ENCODE peak calls at places on chromosomes 12 and 14, in nine cellular contexts. B is GM12865; L is mucosa of descending colon; T is fibroblast of villous mesenchyme; U is HAP-1; X is CD8-positive, alpha-beta T cell; P is skeletal muscle cell; H is GM23248; O is coronary artery. D is an unnamed sample.

GRCh38 chr14:45112886-45113772 is 21.2 kb downstream of the FKBP3 start:
- DNase-seq in B (no peak), P (no peak), T (peak; percentile 40), O (no peak), L (no peak), X (no peak), U (no peak), H (peak; percentile 16), D (no peak)

GRCh38 chr14:54294802-54295201 is 102.0 kb upstream of the CDKN3 start:
- DNase-seq in H (no peak), P (no peak), B (no peak), O (no peak), U (no peak), T (no peak), L (no peak), X (no peak), D (no peak)

GRCh38 chr12:38385492-38385864 is 68.9 kb downstream of the ALG10B start:
- DNase-seq in L (no peak), X (no peak), T (no peak), U (no peak), H (no peak), O (no peak), P (no peak), B (no peak), D (no peak)

GRCh38 chr12:48110691-48111315 is 4.9 kb upstream of the SENP1 start:
- DNase-seq in B (no peak), L (no peak), O (no peak), H (no peak), P (no peak), T (no peak), X (no peak), U (no peak), D (no peak)

GRCh38 chr12:132524405-132524804 is 34.5 kb downstream of the FBRSL1 start:
- DNase-seq in X (no peak), O (no peak), U (no peak), P (no peak), B (peak; percentile 16), H (no peak), T (peak; percentile 3), L (no peak), D (no peak)

GRCh38 chr14:93939304-93940229 is 12.4 kb downstream of the FAM181A start:
- DNase-seq in X (peak; percentile 85), U (peak; percentile 89), T (peak; percentile 62), P (no peak), O (peak; percentile 83), H (peak; percentile 76), L (peak; percentile 85), B (peak; percentile 91), D (peak; percentile 55)

GRCh38 chr12:29103539-29103974 is 45.5 kb upstream of the FAR2 start:
- DNase-seq in B (peak; percentile 85), P (no peak), T (no peak), X (peak; percentile 37), H (no peak), U (no peak), O (no peak), L (no peak), D (peak; percentile 71)

GRCh38 chr14:89212386-89213235 is 204.4 kb downstream of the FOXN3 start:
- DNase-seq in T (no peak), O (no peak), X (no peak), P (no peak), H (no peak), L (no peak), U (no peak), B (no peak), D (no peak)

GRCh38 chr12:95908573-95908972 is 33.8 kb downstream of the CCDC38 start:
- DNase-seq in T (no peak), L (no peak), B (no peak), H (peak; percentile 64), U (no peak), O (no peak), X (no peak), P (peak; percentile 23), D (no peak)

GRCh38 chr14:35339761-35340406 is 47.7 kb downstream of the PSMA6 start:
- DNase-seq in U (no peak), X (no peak), P (no peak), H (no peak), O (no peak), B (peak; percentile 48), T (peak; percentile 19), L (no peak), D (no peak)

GRCh38 chr12:126362964-126363363 is 1297.7 kb downstream of the AACS start:
- DNase-seq in L (no peak), P (no peak), O (no peak), T (no peak), U (no peak), H (no peak), X (no peak), B (no peak), D (no peak)

GRCh38 chr12:101935769-101936741 is 58.7 kb downstream of the DRAM1 start:
- DNase-seq in X (no peak), O (peak; percentile 79), L (no peak), B (peak; percentile 94), U (no peak), P (peak; percentile 81), T (peak; percentile 99), H (peak; percentile 97), D (peak; percentile 96)

GRCh38 chr14:104094056-104094708 is 8.7 kb downstream of the ASPG start:
- DNase-seq in P (no peak), U (no peak), H (no peak), O (no peak), L (no peak), B (no peak), T (no peak), X (no peak), D (no peak)

GRCh38 chr14:104931771-104932675 is 7.3 kb downstream of the PLD4 start:
- DNase-seq in O (no peak), H (no peak), L (no peak), U (no peak), P (no peak), B (no peak), T (no peak), X (no peak), D (no peak)

GRCh38 chr12:65878540-65878939 is 54.3 kb downstream of the HMGA2 start:
- DNase-seq in P (no peak), O (no peak), H (peak; percentile 41), L (no peak), T (no peak), B (no peak), X (no peak), U (peak; percentile 46), D (no peak)

GRCh38 chr14:33347816-33348215 is 409.1 kb downstream of the NPAS3 start:
- DNase-seq in P (peak; percentile 35), T (peak; percentile 7), X (no peak), U (no peak), O (no peak), B (no peak), L (no peak), H (peak; percentile 11), D (no peak)

GRCh38 chr14:89251066-89251465 is 166.0 kb downstream of the FOXN3 start:
- DNase-seq in P (no peak), O (peak; percentile 4), L (no peak), X (no peak), U (no peak), H (peak; percentile 21), B (no peak), T (peak; percentile 23), D (no peak)

GRCh38 chr12:89019439-89020120 is 332.7 kb downstream of the DUSP6 start:
- DNase-seq in B (peak; percentile 80), L (no peak), H (peak; percentile 89), T (peak; percentile 85), X (peak; percentile 59), O (peak; percentile 81), P (peak; percentile 60), U (peak; percentile 84), D (peak; percentile 43)

GRCh38 chr14:65352964-65353530 is 59.5 kb upstream of the FUT8 start:
- DNase-seq in O (no peak), B (peak; percentile 50), X (no peak), T (no peak), U (no peak), L (no peak), H (peak; percentile 54), P (no peak), D (no peak)

DNA sequence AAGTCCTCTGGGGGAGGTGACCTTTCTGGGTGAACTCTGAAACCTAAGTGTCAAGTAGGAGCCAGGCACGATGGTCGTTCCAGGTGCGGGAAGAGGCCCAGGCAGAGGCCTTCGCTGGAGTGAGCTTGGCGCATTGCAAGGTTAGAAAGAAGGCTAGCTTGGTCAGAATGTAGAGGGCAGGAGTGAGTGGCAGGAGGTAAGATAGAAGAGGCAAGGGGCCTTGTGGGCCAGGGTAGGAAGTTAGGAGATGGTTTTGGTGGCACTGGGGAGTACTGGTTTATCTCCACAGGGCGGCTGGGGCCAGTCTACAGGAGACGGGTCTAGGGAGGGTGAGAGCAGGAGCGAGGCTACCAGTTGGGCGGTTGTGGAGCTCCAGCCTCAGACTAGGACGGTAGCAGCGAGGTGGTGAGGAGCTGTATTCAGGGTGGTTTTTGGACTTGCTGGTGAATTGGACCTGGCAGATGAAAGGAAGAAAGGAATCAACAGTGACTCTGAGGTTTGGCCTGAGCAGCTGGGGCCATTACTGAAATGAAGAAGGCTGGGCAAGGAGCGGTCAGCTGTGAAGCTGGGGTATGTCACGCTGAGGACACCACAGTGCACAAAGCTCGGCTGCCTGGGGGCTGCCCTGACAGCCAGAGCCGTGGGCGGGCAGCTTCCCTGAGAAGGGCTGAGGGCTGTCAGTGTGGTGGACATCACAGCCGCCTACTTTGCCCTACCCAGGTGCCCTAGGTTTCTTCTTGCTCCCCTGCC is 9.1 kb downstream of the MLXIP start:
- DNase-seq in B (no peak), L (no peak), P (no peak), H (no peak), U (no peak), O (no peak), X (no peak), T (no peak), D (no peak)
- H3K4me3 ChIP-seq in B (no peak overlapping the region), L (no peak overlapping the region), P (no peak overlapping the region), H (no peak overlapping the region), U (no peak overlapping the region), O (peak overlapping the region; percentile 13), X (peak overlapping the region; percentile 9), T (no peak overlapping the region), D (no peak overlapping the region)

GRCh38 chr12:106134294-106134949 is 4.3 kb downstream of the NUAK1 start:
- DNase-seq in B (no peak), O (no peak), P (no peak), T (no peak), L (no peak), X (no peak), H (no peak), U (no peak), D (no peak)
- H3K4me3 ChIP-seq in B (no peak overlapping the region), O (peak overlapping the region; percentile 77), P (no peak overlapping the region), T (no peak overlapping the region), L (no peak overlapping the region), X (no peak overlapping the region), H (peak overlapping the region; percentile 88), U (no peak overlapping the region), D (no peak overlapping the region)

GRCh38 chr12:121799175-121799841 is 4.5 kb upstream of the SETD1B start:
- DNase-seq in H (peak; percentile 90), X (peak; percentile 75), P (no peak), T (peak; percentile 84), L (peak; percentile 86), U (peak; percentile 81), B (peak; percentile 84), O (no peak), D (no peak)
- H3K4me3 ChIP-seq in H (peak overlapping the region; percentile 80), X (peak overlapping the region; percentile 69), P (peak overlapping the region; percentile 51), T (peak overlapping the region; percentile 82), L (peak overlapping the region; percentile 59), U (peak overlapping the region; percentile 74), B (peak overlapping the region; percentile 76), O (peak overlapping the region; percentile 94), D (peak overlapping the region; percentile 79)

DNA sequence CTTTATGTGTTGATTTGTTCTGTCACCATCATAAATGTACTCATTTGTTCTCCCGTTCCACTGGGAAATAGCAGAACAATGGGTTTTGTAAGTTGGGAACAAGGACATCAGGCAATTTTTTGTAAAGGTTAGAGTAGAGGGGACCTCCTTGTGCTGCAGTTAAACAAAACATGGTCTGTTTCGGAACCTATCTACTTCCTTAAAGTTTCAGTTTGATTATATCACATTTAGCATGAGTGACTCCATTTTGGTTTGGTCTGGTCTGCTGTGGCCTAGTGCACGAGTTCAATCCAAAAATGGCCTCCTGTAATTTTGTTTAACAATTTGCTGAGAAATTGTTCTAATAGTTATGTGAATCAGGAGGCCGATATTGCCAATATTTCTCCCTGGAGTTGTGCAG is 372.7 kb downstream of the NUAK1 start:
- DNase-seq in H (no peak), P (no peak), T (no peak), B (no peak), O (no peak), U (no peak), L (no peak), X (no peak), D (no peak)
- H3K4me3 ChIP-seq in H (no peak overlapping the region), P (no peak overlapping the region), T (no peak overlapping the region), B (no peak overlapping the region), O (no peak overlapping the region), U (no peak overlapping the region), L (no peak overlapping the region), X (no peak overlapping the region), D (no peak overlapping the region)